ENCODE peak calls at places on chromosomes 13 and 19, in five cellular contexts. Y is tibial nerve; O is stimulated activated CD8-positive, alpha-beta memory T cell treated with anti-CD3 and anti-CD28 coated beads, Interleukin-7, amount 100 ng/mL, for 1 hour; W is C1 segment of cervical spinal cord; M is activated naive CD4-positive, alpha-beta T cell. L is an unnamed sample.

GRCh38 chr13:51856027-51856736 is 5.6 kb upstream of the CCDC70 start:
- DNase-seq in O (no peak), W (no peak), Y (no peak), M (no peak), L (no peak)

GRCh38 chr19:19552811-19553210 is 14.7 kb downstream of the CILP2 start:
- DNase-seq in M (no peak), Y (no peak), O (no peak), W (no peak), L (no peak)

GRCh38 chr13:111521030-111521429 is 200.6 kb downstream of the TEX29 start:
- DNase-seq in W (no peak), Y (no peak), O (no peak), M (no peak), L (no peak)

GRCh38 chr13:98986226-98986846 is 8.5 kb upstream of the DOCK9 start:
- DNase-seq in O (no peak), M (no peak), Y (no peak), W (no peak), L (no peak)

GRCh38 chr13:60398949-60399589 is 2.0 kb downstream of the TDRD3 start:
- DNase-seq in O (no peak), M (no peak), W (no peak), Y (no peak), L (no peak)

GRCh38 chr13:72180253-72180952 is 313.4 kb upstream of the DACH1 start:
- DNase-seq in W (no peak), Y (no peak), O (no peak), M (no peak), L (no peak)

GRCh38 chr19:29013325-29013724 is 199.6 kb downstream of the UQCRFS1 start:
- DNase-seq in O (no peak), W (no peak), Y (no peak), M (no peak), L (no peak)

GRCh38 chr13:24802074-24802473 is 38.1 kb downstream of the RNF17 start:
- DNase-seq in M (no peak), O (no peak), Y (no peak), W (no peak), L (no peak)

GRCh38 chr19:19386373-19386869 is 19.1 kb upstream of the GATAD2A start:
- DNase-seq in Y (no peak), O (no peak), M (no peak), W (no peak), L (no peak)

GRCh38 chr19:56309511-56310185 is 5.0 kb downstream of the ZSCAN5A start:
- DNase-seq in W (no peak), M (no peak), Y (no peak), O (no peak), L (no peak)

GRCh38 chr19:33731886-33732285 is 64.8 kb upstream of the KCTD15 start:
- DNase-seq in Y (no peak), W (no peak), O (no peak), M (no peak), L (no peak)

GRCh38 chr19:21789761-21790160 is 22.4 kb upstream of the ZNF100 start:
- DNase-seq in Y (no peak), M (no peak), W (no peak), O (no peak), L (no peak)

GRCh38 chr19:1446713-1447564 is 3.0 kb upstream of the APC2 start:
- DNase-seq in O (no peak), Y (no peak), M (no peak), W (no peak), L (no peak)

GRCh38 chr13:47696677-47697076 is 304.4 kb downstream of the SUCLA2 start:
- DNase-seq in Y (no peak), M (no peak), O (no peak), W (no peak), L (no peak)

L was measured in Panc1.